ENCODE peak calls at places on chromosomes 4 and X, in six cellular contexts. A is sigmoid colon; P is CD8-positive, alpha-beta memory T cell; G is hepatocyte; D is astrocyte; B is transverse colon. C is an unnamed sample.

GRCh38 chrX:144275826-144276225 is 392.0 kb downstream of the UBE2NL start:
- DNase-seq in A (no peak), P (no peak), G (no peak), D (no peak), B (no peak), C (no peak)

GRCh38 chr4:1209821-1210220 is 37.4 kb upstream of the SPON2 start:
- DNase-seq in A (peak; percentile 94), P (no peak), G (peak; percentile 65), D (peak; percentile 74), B (peak; percentile 66), C (no peak)

GRCh38 chr4:147388016-147388415 is 92.9 kb upstream of the EDNRA start:
- DNase-seq in A (no peak), P (no peak), G (no peak), D (no peak), B (no peak), C (no peak)

GRCh38 chrX:49878128-49878833 is 1.0 kb upstream of the USP27X start:
- DNase-seq in A (peak; percentile 66), P (no peak), G (no peak), D (no peak), B (peak; percentile 9), C (peak; percentile 44)

GRCh38 chr4:139552506-139552905 is 3.5 kb downstream of the SETD7 start:
- DNase-seq in A (no peak), P (no peak), G (no peak), D (peak; percentile 63), B (no peak), C (peak; percentile 57)

GRCh38 chr4:13537011-13537831 is 7.1 kb downstream of the NKX3-2 start:
- DNase-seq in A (peak; percentile 55), P (no peak), G (no peak), D (no peak), B (no peak), C (peak; percentile 51)

GRCh38 chr4:91282217-91282616 is 1021.5 kb upstream of the GRID2 start:
- DNase-seq in A (no peak), P (no peak), G (no peak), D (no peak), B (no peak), C (no peak)

GRCh38 chr4:155403886-155404285 is 27.1 kb upstream of the MAP9 start:
- DNase-seq in A (no peak), P (no peak), G (peak; percentile 47), D (peak; percentile 39), B (no peak), C (no peak)

GRCh38 chr4:172142331-172142738 is 329.1 kb downstream of the GALNTL6 start:
- DNase-seq in A (no peak), P (no peak), G (no peak), D (peak; percentile 59), B (no peak), C (no peak)

GRCh38 chr4:141702472-141703182 is 66.2 kb downstream of the IL15 start:
- DNase-seq in A (no peak), P (no peak), G (peak; percentile 12), D (no peak), B (no peak), C (peak; percentile 82)

GRCh38 chr4:165428957-165429356 is 50.1 kb downstream of the CPE start:
- DNase-seq in A (no peak), P (no peak), G (no peak), D (no peak), B (no peak), C (no peak)

GRCh38 chr4:141473952-141474351 is 162.4 kb upstream of the IL15 start:
- DNase-seq in A (no peak), P (no peak), G (no peak), D (peak; percentile 72), B (no peak), C (no peak)

GRCh38 chr4:53151489-53151788 is 214.4 kb downstream of the SCFD2 start:
- DNase-seq in A (no peak), P (no peak), G (no peak), D (no peak), B (no peak), C (no peak)

GRCh38 chr4:186304216-186304615 is 38.2 kb downstream of the F11 start:
- DNase-seq in A (no peak), P (no peak), G (no peak), D (no peak), B (no peak), C (no peak)

GRCh38 chr4:2515835-2516550 is 20.5 kb upstream of the FAM193A start:
- DNase-seq in A (peak; percentile 76), P (no peak), G (no peak), D (no peak), B (no peak), C (no peak)

GRCh38 chr4:14222630-14223029 is 595.1 kb upstream of the BOD1L1 start:
- DNase-seq in A (no peak), P (no peak), G (no peak), D (no peak), B (no peak), C (no peak)

GRCh38 chr4:109511414-109511813 is 48.6 kb upstream of the MCUB start:
- DNase-seq in A (no peak), P (no peak), G (no peak), D (no peak), B (no peak), C (no peak)

GRCh38 chr4:8330821-8331566 is 61.4 kb downstream of the HTRA3 start:
- DNase-seq in A (peak; percentile 81), P (no peak), G (no peak), D (no peak), B (peak; percentile 23), C (peak; percentile 31)

GRCh38 chrX:12564221-12564620 is 227.0 kb upstream of the PRPS2 start:
- DNase-seq in A (no peak), P (no peak), G (no peak), D (no peak), B (no peak), C (no peak)
- H3K4me1 ChIP-seq in A (no peaks in the 10 kb centered on the region), P (no peaks in the 10 kb centered on the region), G (no peaks in the 10 kb centered on the region), D (no peaks in the 10 kb centered on the region), B (no peaks in the 10 kb centered on the region), C (no peaks in the 10 kb centered on the region)

GRCh38 chr4:183906736-183907651 is 1.9 kb downstream of the STOX2 start:
- DNase-seq in A (peak; percentile 64), P (no peak), G (peak; percentile 18), D (no peak), B (no peak), C (peak; percentile 80)
- H3K27ac ChIP-seq in A (no peak overlapping the region), P (no peak overlapping the region), G (no peak overlapping the region), D (no peak overlapping the region), B (peak overlapping the region; percentile 73), C (peak overlapping the region; percentile 76)

DNA sequence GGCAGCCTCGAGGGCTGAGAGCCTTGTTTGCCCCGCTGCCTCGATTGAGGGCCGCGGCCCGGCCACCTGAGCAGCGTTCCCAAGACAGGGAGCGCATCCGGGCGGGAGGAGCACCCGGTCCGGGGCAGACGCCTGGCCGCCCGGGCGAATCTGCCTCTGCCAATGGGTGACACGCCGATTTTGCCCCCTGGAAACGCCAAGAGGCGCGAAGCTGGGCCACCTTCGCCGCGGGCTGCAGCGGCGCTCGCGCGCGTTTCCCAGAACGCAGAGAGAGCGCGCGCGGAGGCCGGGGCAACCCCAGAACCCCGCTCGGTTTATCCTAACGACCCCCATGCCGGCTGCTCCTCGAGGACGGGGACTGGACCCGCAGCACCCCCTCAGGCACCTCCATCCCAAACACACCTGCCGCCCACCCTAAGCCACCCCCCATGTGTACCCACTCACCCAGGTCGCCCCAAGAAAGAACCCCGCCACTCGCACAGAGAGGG is 576 bp downstream of the MAP7D2 start:
- DNase-seq in A (no peak), P (no peak), G (no peak), D (no peak), B (no peak), C (peak; percentile 71)
- H3K4me3 ChIP-seq in A (no peak overlapping the region), P (no peak overlapping the region), G (no peak overlapping the region), D (peak overlapping the region; percentile 23), B (peak overlapping the region; percentile 27), C (peak overlapping the region; percentile 56)

DNA sequence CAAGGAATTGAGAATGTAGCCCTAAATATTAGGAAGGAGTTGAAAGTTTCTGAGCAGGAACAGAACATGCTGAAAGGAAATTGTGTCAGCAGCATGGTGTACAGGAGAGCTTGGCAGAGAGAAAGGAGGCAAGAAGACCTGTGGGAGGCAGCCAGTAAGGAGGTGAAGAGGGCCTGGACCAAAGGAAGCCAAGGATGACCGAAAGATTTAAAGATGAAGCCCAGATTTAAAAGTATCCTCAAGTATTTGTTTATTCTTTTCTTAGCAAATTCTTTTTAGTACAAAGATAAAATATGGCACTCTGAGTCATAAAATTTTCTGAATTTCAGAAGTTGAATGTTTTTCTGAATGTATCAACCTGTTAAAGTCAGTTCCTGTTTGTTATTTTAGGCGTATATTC is 3.5 kb downstream of the PKD2 start:
- DNase-seq in A (no peak), P (no peak), G (no peak), D (peak; percentile 51), B (no peak), C (no peak)
- H3K4me1 ChIP-seq in A (peaks cover 75% of the 10 kb centered on the region), P (peaks cover 6% of the 10 kb centered on the region), G (peaks cover 9% of the 10 kb centered on the region), D (peaks cover 25% of the 10 kb centered on the region), B (no peaks in the 10 kb centered on the region), C (peaks cover 3% of the 10 kb centered on the region)

GRCh38 chr4:26342328-26343040 is 21.7 kb downstream of the RBPJ start:
- DNase-seq in A (no peak), P (no peak), G (peak; percentile 48), D (peak; percentile 97), B (no peak), C (no peak)
- H3K27ac ChIP-seq in A (no peak overlapping the region), P (no peak overlapping the region), G (peak overlapping the region; percentile 65), D (peak overlapping the region; percentile 65), B (no peak overlapping the region), C (no peak overlapping the region)

GRCh38 chr4:99649208-99649607 is 8.4 kb downstream of the C4orf54 start:
- DNase-seq in A (no peak), P (no peak), G (no peak), D (no peak), B (no peak), C (no peak)
- H3K4me3 ChIP-seq in A (no peak overlapping the region), P (no peak overlapping the region), G (no peak overlapping the region), D (no peak overlapping the region), B (no peak overlapping the region), C (no peak overlapping the region)

DNA sequence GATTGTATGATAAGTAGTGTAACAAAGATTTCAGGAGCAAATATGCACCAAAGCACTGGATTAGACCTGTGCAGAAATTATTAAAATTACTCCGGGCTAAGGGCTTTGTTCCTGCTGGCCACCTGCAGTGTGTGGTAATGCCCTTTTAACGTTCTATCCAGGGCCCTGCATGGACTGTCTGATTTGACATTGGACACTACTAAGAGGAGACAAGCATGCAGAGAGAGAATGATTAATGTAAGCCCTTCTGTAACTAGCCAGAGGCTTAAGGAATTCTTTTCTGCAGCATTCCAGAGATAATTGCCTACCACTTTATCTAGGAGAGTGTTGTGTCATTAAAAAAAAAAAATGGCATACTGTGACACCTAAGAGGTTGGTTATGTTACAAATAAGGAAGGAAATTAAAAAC is 117.0 kb downstream of the PCDH7 start:
- DNase-seq in A (no peak), P (no peak), G (peak; percentile 21), D (peak; percentile 84), B (no peak), C (no peak)
- H3K4me1 ChIP-seq in A (peaks cover 45% of the 10 kb centered on the region), P (no peaks in the 10 kb centered on the region), G (peaks cover 40% of the 10 kb centered on the region), D (peaks cover 28% of the 10 kb centered on the region), B (no peaks in the 10 kb centered on the region), C (peaks cover 33% of the 10 kb centered on the region)

DNA sequence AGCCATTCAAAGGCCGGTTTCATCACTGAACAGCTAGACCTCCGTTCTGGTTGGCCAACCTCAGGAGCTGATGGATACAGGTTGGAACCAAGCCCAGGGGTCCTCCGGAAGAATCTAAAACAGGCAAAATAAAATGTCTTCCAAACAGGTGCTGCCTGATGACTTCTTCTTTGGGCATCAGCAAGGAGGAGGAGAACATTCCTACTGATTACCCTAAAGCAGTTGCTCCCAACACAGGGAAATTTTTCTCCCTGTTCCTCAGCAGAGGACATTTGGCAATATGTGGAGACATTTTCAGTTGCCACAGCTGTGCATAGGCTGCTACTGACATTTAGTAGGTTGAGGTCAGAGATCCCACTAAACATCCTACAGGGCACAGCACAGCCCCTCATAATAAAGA is 319.3 kb upstream of the PPARGC1A start:
- DNase-seq in A (no peak), P (no peak), G (no peak), D (no peak), B (no peak), C (no peak)
- H3K27ac ChIP-seq in A (no peak overlapping the region), P (no peak overlapping the region), G (no peak overlapping the region), D (no peak overlapping the region), B (no peak overlapping the region), C (no peak overlapping the region)